ENCODE peak calls at places on chromosome 16, in four cellular contexts. B is HCT116, M is GM23248, U is kidney. J is an unnamed sample.

GRCh38 chr16:56608876-56609462 is 585 bp downstream of the MT2A start:
- DNase-seq in B (no peak), M (peak; percentile 53), U (peak; percentile 67), J (no peak)

GRCh38 chr16:4426722-4427372 is 1.2 kb downstream of the DNAJA3 start:
- DNase-seq in B (no peak), M (peak; percentile 14), U (no peak), J (no peak)

GRCh38 chr16:8924214-8924613 is 39.5 kb downstream of the USP7 start:
- DNase-seq in B (no peak), M (no peak), U (no peak), J (no peak)

GRCh38 chr16:71357681-71358080 is 842 bp upstream of the CALB2 start:
- DNase-seq in B (no peak), M (peak; percentile 13), U (no peak), J (no peak)

GRCh38 chr16:77890075-77890474 is 101.7 kb downstream of the VAT1L start:
- DNase-seq in B (no peak), M (no peak), U (no peak), J (no peak)

GRCh38 chr16:67546761-67547422 is 15.4 kb upstream of the CTCF start:
- DNase-seq in B (peak; percentile 34), M (peak; percentile 71), U (peak; percentile 82), J (no peak)

GRCh38 chr16:9060225-9060624 is 31.2 kb upstream of the HAPSTR1 start:
- DNase-seq in B (no peak), M (peak; percentile 51), U (no peak), J (no peak)

GRCh38 chr16:31487720-31488629 is 5.1 kb downstream of the SLC5A2 start:
- DNase-seq in B (no peak), M (peak; percentile 53), U (peak; percentile 88), J (no peak)

GRCh38 chr16:52005551-52005950 is 541.4 kb downstream of the TOX3 start:
- DNase-seq in B (no peak), M (no peak), U (no peak), J (no peak)

GRCh38 chr16:2475413-2476344 is 752 bp downstream of the TBC1D24 start:
- DNase-seq in B (no peak), M (peak; percentile 33), U (peak; percentile 78), J (no peak)

GRCh38 chr16:3904875-3905274 is 24.4 kb upstream of the CREBBP start:
- DNase-seq in B (no peak), M (no peak), U (no peak), J (no peak)

GRCh38 chr16:89577055-89577759 is 1.6 kb downstream of the CPNE7 start:
- DNase-seq in B (no peak), M (peak; percentile 45), U (peak; percentile 71), J (no peak)

GRCh38 chr16:57795431-57795878 is 6.8 kb downstream of the KIFC3 start:
- DNase-seq in B (peak; percentile 53), M (peak; percentile 59), U (peak; percentile 81), J (no peak)

GRCh38 chr16:17827313-17827712 is 356.6 kb upstream of the XYLT1 start:
- DNase-seq in B (no peak), M (peak; percentile 63), U (no peak), J (no peak)

GRCh38 chr16:83838151-83838550 is 30.4 kb downstream of the HSBP1 start:
- DNase-seq in B (no peak), M (no peak), U (no peak), J (no peak)

GRCh38 chr16:50709980-50710379 is 16.6 kb downstream of the NOD2 start:
- DNase-seq in B (no peak), M (no peak), U (no peak), J (no peak)

GRCh38 chr16:71565812-71566700 is 10.8 kb downstream of the TAT start:
- DNase-seq in B (no peak), M (no peak), U (no peak), J (no peak)

GRCh38 chr16:72203401-72203800 is 31.4 kb upstream of the PMFBP1 start:
- DNase-seq in B (no peak), M (peak; percentile 55), U (no peak), J (no peak)

GRCh38 chr16:23557779-23558330 is 328 bp downstream of the UBFD1 start:
- DNase-seq in B (no peak), M (peak; percentile 68), U (no peak), J (no peak)

GRCh38 chr16:1054660-1055556 is 17.6 kb upstream of the SSTR5 start:
- DNase-seq in B (peak; percentile 37), M (peak; percentile 80), U (no peak), J (no peak)

GRCh38 chr16:27174798-27175197 is 28.5 kb upstream of the KDM8 start:
- DNase-seq in B (no peak), M (peak; percentile 77), U (no peak), J (no peak)

GRCh38 chr16:23324727-23325126 is 22.6 kb downstream of the SCNN1B start:
- DNase-seq in B (no peak), M (no peak), U (peak; percentile 41), J (no peak)

GRCh38 chr16:27729516-27730304 is 179.8 kb downstream of the KATNIP start:
- DNase-seq in B (no peak), M (no peak), U (peak; percentile 46), J (no peak)

GRCh38 chr16:9033125-9033830 is 58.2 kb upstream of the HAPSTR1 start:
- DNase-seq in B (peak; percentile 74), M (peak; percentile 81), U (no peak), J (no peak)

GRCh38 chr16:74291577-74292208 is 4.9 kb upstream of the PSMD7 start:
- DNase-seq in B (no peak), M (no peak), U (no peak), J (no peak)

GRCh38 chr16:78184554-78185183 is 85.2 kb downstream of the WWOX start:
- DNase-seq in B (no peak), M (peak; percentile 35), U (no peak), J (no peak)

GRCh38 chr16:76780556-76780955 is 410.4 kb upstream of the MON1B start:
- DNase-seq in B (no peak), M (no peak), U (no peak), J (no peak)

GRCh38 chr16:53053967-53054669 is 673 bp upstream of the CHD9 start:
- DNase-seq in B (no peak), M (peak; percentile 63), U (peak; percentile 80), J (no peak)

GRCh38 chr16:82657239-82657638 is 30.5 kb downstream of the CDH13 start:
- DNase-seq in B (no peak), M (peak; percentile 49), U (no peak), J (no peak)

GRCh38 chr16:2826591-2827480 is 3.3 kb upstream of the ZG16B start:
- DNase-seq in B (no peak), M (no peak), U (no peak), J (no peak)

GRCh38 chr16:49673442-49673841 is 182.5 kb downstream of the ZNF423 start:
- DNase-seq in B (no peak), M (no peak), U (no peak), J (no peak)

GRCh38 chr16:8831450-8832382 is 34.1 kb downstream of the PMM2 start:
- DNase-seq in B (no peak), M (no peak), U (no peak), J (no peak)

GRCh38 chr16:50366126-50366525 is 2.7 kb downstream of the BRD7 start:
- DNase-seq in B (no peak), M (no peak), U (no peak), J (no peak)

GRCh38 chr16:19583665-19584300 is 28.3 kb downstream of the VPS35L start:
- DNase-seq in B (peak; percentile 35), M (peak; percentile 77), U (no peak), J (no peak)

GRCh38 chr16:74622005-74622404 is 15.1 kb upstream of the GLG1 start:
- DNase-seq in B (no peak), M (no peak), U (no peak), J (no peak)

GRCh38 chr16:14296663-14297062 is 225.5 kb downstream of the MRTFB start:
- DNase-seq in B (no peak), M (no peak), U (peak; percentile 7), J (no peak)

GRCh38 chr16:87615621-87616041 is 13.3 kb downstream of the JPH3 start:
- DNase-seq in B (no peak), M (no peak), U (peak; percentile 46), J (no peak)

GRCh38 chr16:76370344-76370743 is 93.1 kb downstream of the CNTNAP4 start:
- DNase-seq in B (no peak), M (no peak), U (no peak), J (no peak)

GRCh38 chr16:68469728-68470460 is 21.6 kb upstream of the SMPD3 start:
- DNase-seq in B (no peak), M (no peak), U (no peak), J (no peak)

GRCh38 chr16:35642322-35642835 is 2183.0 kb downstream of the TP53TG3F start:
- DNase-seq in B (no peak), M (no peak), U (no peak), J (no peak)
- H3K9me3 ChIP-seq in B (no peaks in the 10 kb centered on the region), M (no peaks in the 10 kb centered on the region), U (peaks cover under 1% of the 10 kb centered on the region), J (no peaks in the 10 kb centered on the region)

GRCh38 chr16:66265106-66265415 is 101.4 kb upstream of the CDH5 start:
- DNase-seq in B (no peak), M (no peak), U (no peak), J (no peak)
- H3K27ac ChIP-seq in B (no peak overlapping the region), M (no peak overlapping the region), U (no peak overlapping the region), J (peak overlapping the region; percentile 44)

DNA sequence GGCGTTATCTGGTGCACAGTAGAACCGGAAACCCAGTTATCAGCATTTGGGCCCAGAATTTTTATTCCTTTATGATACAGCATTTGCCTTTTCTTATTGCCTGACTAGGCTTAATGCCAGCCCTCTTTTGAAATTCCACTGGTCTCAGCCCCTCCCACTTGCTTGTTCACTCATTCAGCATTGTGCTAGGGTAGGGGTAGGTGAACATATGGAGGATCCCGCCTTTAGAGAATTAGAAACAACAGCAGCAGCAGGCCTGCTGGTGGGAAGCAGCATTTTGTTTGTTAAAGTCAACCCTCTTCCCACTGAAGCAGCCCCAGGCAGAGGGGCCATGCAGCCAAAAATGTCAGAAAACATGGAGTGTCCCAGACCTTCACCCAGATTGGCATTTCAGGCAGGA is 1355.2 kb downstream of the CDH8 start:
- DNase-seq in B (no peak), M (no peak), U (no peak), J (no peak)
- H3K9me3 ChIP-seq in B (peaks cover 10% of the 10 kb centered on the region), M (no peaks in the 10 kb centered on the region), U (no peaks in the 10 kb centered on the region), J (no peaks in the 10 kb centered on the region)

GRCh38 chr16:81494888-81495287 is 50.3 kb downstream of the CMIP start:
- DNase-seq in B (no peak), M (no peak), U (no peak), J (no peak)
- H3K27ac ChIP-seq in B (no peak overlapping the region), M (no peak overlapping the region), U (peak overlapping the region; percentile 64), J (peak overlapping the region; percentile 96)

GRCh38 chr16:59971264-59971663 is 1237.1 kb upstream of the GOT2 start:
- DNase-seq in B (no peak), M (no peak), U (no peak), J (no peak)
- H3K9me3 ChIP-seq in B (peaks cover 6% of the 10 kb centered on the region), M (no peaks in the 10 kb centered on the region), U (no peaks in the 10 kb centered on the region), J (no peaks in the 10 kb centered on the region)